ENCODE peak calls at places on chromosome 7, in eight cellular contexts. F is astrocyte of the cerebellum; T is RKO; W is OCI-M1; I is activated CD4-positive, alpha-beta T cell treated with anti-CD3 and anti-CD28 coated beads for 4 hours; H is AG10803; P is activated naive CD4-positive, alpha-beta T cell; B is stomach. L is an unnamed sample.

GRCh38 chr7:140009735-140010134 is 53.0 kb downstream of the PARP12 start:
- DNase-seq in F (no peak), P (no peak), I (no peak), H (no peak), B (no peak), W (no peak), T (no peak), L (no peak)

GRCh38 chr7:157267516-157267915 is 69.3 kb upstream of the DNAJB6 start:
- DNase-seq in T (no peak), B (no peak), F (no peak), W (no peak), H (no peak), I (no peak), P (no peak), L (no peak)

GRCh38 chr7:135186841-135187253 is 16.3 kb upstream of the CYREN start:
- DNase-seq in H (no peak), W (no peak), T (no peak), P (no peak), F (no peak), B (peak; percentile 22), I (no peak), L (no peak)

GRCh38 chr7:28272461-28272877 is 91.9 kb upstream of the JAZF1 start:
- DNase-seq in H (peak; percentile 65), B (peak; percentile 28), P (no peak), I (peak; percentile 22), F (peak; percentile 36), W (peak; percentile 13), T (peak; percentile 7), L (no peak)

GRCh38 chr7:55477781-55478374 is 94.4 kb downstream of the VOPP1 start:
- DNase-seq in I (no peak), P (no peak), F (peak; percentile 92), W (no peak), B (no peak), H (peak; percentile 96), T (no peak), L (no peak)

GRCh38 chr7:30503273-30504212 is 1.1 kb downstream of the GGCT start:
- DNase-seq in P (no peak), I (no peak), W (peak; percentile 12), H (no peak), F (no peak), B (no peak), T (peak; percentile 55), L (no peak)

GRCh38 chr7:90604383-90604782 is 8.3 kb downstream of the CDK14 start:
- DNase-seq in T (no peak), W (no peak), H (no peak), P (no peak), I (no peak), B (no peak), F (no peak), L (no peak)

GRCh38 chr7:152145853-152146466 is 120.5 kb downstream of the GALNT11 start:
- DNase-seq in F (peak; percentile 86), B (no peak), T (peak; percentile 68), P (no peak), H (peak; percentile 69), W (peak; percentile 19), I (no peak), L (no peak)

GRCh38 chr7:455110-455928 is 64.3 kb downstream of the PDGFA start:
- DNase-seq in H (no peak), P (no peak), B (peak; percentile 82), I (no peak), W (no peak), F (no peak), T (no peak), L (no peak)

GRCh38 chr7:132392713-132393112 is 183.6 kb downstream of the PLXNA4 start:
- DNase-seq in I (no peak), H (no peak), W (no peak), F (no peak), P (no peak), B (no peak), T (no peak), L (no peak)

GRCh38 chr7:98831641-98832221 is 38.1 kb downstream of the TMEM130 start:
- DNase-seq in B (no peak), W (peak; percentile 65), I (peak; percentile 10), T (peak; percentile 26), F (no peak), P (peak; percentile 8), H (no peak), L (no peak)

GRCh38 chr7:4610768-4611467 is 71.2 kb upstream of the FOXK1 start:
- DNase-seq in B (peak; percentile 59), F (peak; percentile 75), W (peak; percentile 63), H (peak; percentile 64), T (peak; percentile 72), P (no peak), I (peak; percentile 40), L (peak; percentile 46)

GRCh38 chr7:49074538-49074937 is 150.2 kb downstream of the CDC14C start:
- DNase-seq in T (no peak), P (no peak), H (no peak), F (no peak), I (no peak), W (no peak), B (no peak), L (no peak)

GRCh38 chr7:69780377-69780776 is 182.1 kb downstream of the AUTS2 start:
- DNase-seq in P (no peak), T (no peak), B (no peak), F (peak; percentile 12), H (peak; percentile 60), I (no peak), W (no peak), L (no peak)

GRCh38 chr7:56081626-56082340 is 11.0 kb downstream of the PHKG1 start:
- DNase-seq in P (no peak), H (no peak), T (no peak), W (no peak), B (no peak), F (no peak), I (no peak), L (no peak)

GRCh38 chr7:101390901-101391301 is 28.2 kb downstream of the COL26A1 start:
- DNase-seq in I (no peak), H (peak; percentile 32), W (peak; percentile 44), T (no peak), B (no peak), P (no peak), F (no peak), L (no peak)

GRCh38 chr7:96800824-96801223 is 91.2 kb upstream of the SEM1 start:
- DNase-seq in W (peak; percentile 34), B (peak; percentile 29), F (peak; percentile 12), I (no peak), H (no peak), T (no peak), P (no peak), L (no peak)

GRCh38 chr7:2164646-2165045 is 68.1 kb downstream of the MAD1L1 start:
- DNase-seq in T (no peak), F (no peak), W (no peak), I (no peak), P (no peak), H (no peak), B (no peak), L (no peak)

GRCh38 chr7:85693326-85693725 is 506.5 kb upstream of the SEMA3D start:
- DNase-seq in T (no peak), H (peak; percentile 36), F (no peak), W (no peak), B (no peak), I (no peak), P (no peak), L (no peak)